ENCODE peak calls at places on chromosomes 16 and 17, in nine cellular contexts. Q, F, R, M, W, V, O, J and I are unnamed samples.

GRCh38 chr16:66400503-66401380 is 26.4 kb upstream of the BEAN1 start:
- DNase-seq in V (no peak), F (no peak), O (no peak), W (no peak), R (no peak), J (no peak), Q (no peak), M (no peak), I (no peak)

GRCh38 chr17:57756941-57757340 is 11.8 kb upstream of the CCDC182 start:
- DNase-seq in R (no peak), J (no peak), V (no peak), Q (no peak), W (no peak), F (no peak), O (no peak), M (no peak), I (no peak)

GRCh38 chr17:42553161-42553818 is 567 bp downstream of the HSD17B1 start:
- DNase-seq in M (no peak), R (no peak), V (no peak), F (no peak), J (no peak), W (no peak), O (no peak), Q (no peak), I (no peak)

GRCh38 chr17:1022278-1023024 is 25.5 kb downstream of the TIMM22 start:
- DNase-seq in V (no peak), F (peak), J (no peak), Q (no peak), M (no peak), O (no peak), R (no peak), W (no peak), I (no peak)

GRCh38 chr16:77679901-77680300 is 42.4 kb upstream of the NUDT7 start:
- DNase-seq in V (no peak), W (no peak), R (no peak), O (peak), Q (no peak), F (no peak), M (no peak), J (no peak), I (no peak)

GRCh38 chr16:62033065-62033464 is 3.2 kb downstream of the CDH8 start:
- DNase-seq in M (no peak), F (no peak), V (no peak), O (no peak), W (no peak), Q (no peak), J (no peak), R (no peak), I (no peak)

GRCh38 chr17:65389426-65389825 is 172.0 kb downstream of the AXIN2 start:
- DNase-seq in W (no peak), F (no peak), M (peak), V (no peak), Q (peak), J (no peak), O (peak), R (no peak), I (peak)

GRCh38 chr16:31354394-31355291 is at the start of gene ITGAX:
- DNase-seq in Q (peak), M (no peak), F (peak), V (no peak), R (no peak), O (peak), W (no peak), J (peak), I (peak)

GRCh38 chr16:68732068-68732680 is 4.9 kb upstream of the CDH1 start:
- DNase-seq in Q (no peak), M (no peak), O (peak), W (peak), R (no peak), F (no peak), V (no peak), J (no peak), I (peak)

GRCh38 chr16:27434141-27435051 is 32.4 kb downstream of the IL21R start:
- DNase-seq in W (no peak), V (no peak), R (peak), M (no peak), J (no peak), O (no peak), F (no peak), Q (no peak), I (no peak)

GRCh38 chr17:82242977-82243647 is 14.3 kb downstream of the SLC16A3 start:
- DNase-seq in V (peak), F (peak), M (peak), R (peak), J (no peak), O (peak), Q (peak), W (peak), I (peak)

GRCh38 chr16:8855051-8855786 is 13.6 kb downstream of the CARHSP1 start:
- DNase-seq in V (no peak), O (no peak), Q (no peak), M (no peak), W (no peak), J (no peak), R (peak), F (no peak), I (no peak)

GRCh38 chr17:26818736-26819135 is 475.2 kb upstream of the WSB1 start:
- DNase-seq in V (no peak), M (no peak), Q (no peak), J (no peak), F (no peak), O (no peak), R (no peak), W (no peak), I (peak)

GRCh38 chr16:77290451-77291110 is 91.4 kb downstream of the SYCE1L start:
- DNase-seq in V (no peak), M (no peak), J (no peak), F (no peak), O (peak), W (no peak), Q (peak), R (no peak), I (peak)

GRCh38 chr17:59627269-59627668 is 7.6 kb downstream of the CLTC start:
- DNase-seq in F (no peak), J (no peak), Q (no peak), V (no peak), O (no peak), R (no peak), M (no peak), W (no peak), I (peak)

GRCh38 chr17:33964344-33964979 is 290.6 kb upstream of the CCL2 start:
- DNase-seq in Q (no peak), J (no peak), M (no peak), O (no peak), V (no peak), F (no peak), R (no peak), W (no peak), I (peak)

GRCh38 chr17:42937712-42938596 is 26.3 kb downstream of the AARSD1 start:
- DNase-seq in V (no peak), M (peak), J (no peak), O (peak), Q (peak), W (peak), F (no peak), R (peak), I (peak)

GRCh38 chr16:82182237-82183003 is 12.4 kb upstream of the MPHOSPH6 start:
- DNase-seq in Q (no peak), F (no peak), M (no peak), O (no peak), V (no peak), R (no peak), W (no peak), J (no peak), I (no peak)

GRCh38 chr17:205817-206216 is 24.4 kb upstream of the DOC2B start:
- DNase-seq in R (peak), M (no peak), Q (no peak), J (no peak), W (no peak), F (no peak), O (no peak), V (no peak), I (no peak)

GRCh38 chr17:76137351-76138233 is 3.5 kb downstream of the FOXJ1 start:
- DNase-seq in R (no peak), V (no peak), M (no peak), F (no peak), O (no peak), W (no peak), J (no peak), Q (no peak), I (no peak)

GRCh38 chr17:75636381-75637142 is 3.3 kb downstream of the SMIM5 start:
- DNase-seq in F (peak), R (no peak), J (no peak), V (no peak), M (no peak), W (no peak), O (no peak), Q (no peak), I (no peak)

GRCh38 chr16:457732-458400 is 32.4 kb downstream of the RAB11FIP3 start:
- DNase-seq in R (no peak), F (no peak), M (no peak), W (no peak), J (no peak), Q (peak), V (no peak), O (peak), I (no peak)

GRCh38 chr17:21176996-21177395 is 37.0 kb downstream of the TMEM11 start:
- DNase-seq in W (no peak), R (peak), F (no peak), O (no peak), Q (no peak), V (no peak), J (no peak), M (peak), I (no peak)

GRCh38 chr17:79002291-79002690 is 7.3 kb downstream of the CANT1 start:
- DNase-seq in V (no peak), Q (no peak), W (no peak), O (no peak), M (no peak), J (no peak), R (peak), F (no peak), I (no peak)

GRCh38 chr16:88334517-88335149 is 48.1 kb upstream of the ZNF469 start:
- DNase-seq in Q (no peak), M (no peak), F (no peak), W (no peak), O (peak), V (no peak), J (no peak), R (no peak), I (peak)

GRCh38 chr17:80981062-80981902 is 10.4 kb upstream of the CHMP6 start:
- DNase-seq in O (no peak), M (peak), W (no peak), J (no peak), F (no peak), Q (no peak), R (no peak), V (no peak), I (no peak)

GRCh38 chr16:89709716-89710480 is 8.4 kb upstream of the SPATA2L start:
- DNase-seq in F (no peak), M (no peak), Q (no peak), W (no peak), V (no peak), O (no peak), J (no peak), R (no peak), I (no peak)

GRCh38 chr17:81093576-81094223 is 58.7 kb downstream of the BAIAP2 start:
- DNase-seq in W (no peak), M (no peak), J (no peak), V (no peak), F (no peak), O (no peak), R (no peak), Q (no peak), I (no peak)

GRCh38 chr16:4517812-4518211 is 20.8 kb downstream of the CDIP1 start:
- DNase-seq in J (no peak), M (peak), F (no peak), W (no peak), O (peak), R (no peak), V (no peak), Q (peak), I (peak)

GRCh38 chr16:81995651-81996050 is 15.6 kb downstream of the SDR42E1 start:
- DNase-seq in V (no peak), W (no peak), O (peak), J (no peak), F (no peak), M (no peak), R (no peak), Q (no peak), I (peak)

GRCh38 chr17:36610472-36610871 is 9.1 kb downstream of the MRM1 start:
- DNase-seq in V (no peak), R (no peak), O (peak), F (no peak), W (no peak), M (no peak), J (no peak), Q (no peak), I (peak)

GRCh38 chr16:51880776-51881175 is 666.2 kb downstream of the TOX3 start:
- DNase-seq in F (no peak), Q (peak), W (no peak), J (no peak), M (peak), R (no peak), V (no peak), O (peak), I (peak)

GRCh38 chr16:51035711-51036110 is 115.4 kb downstream of the SALL1 start:
- DNase-seq in V (no peak), F (no peak), J (no peak), W (no peak), O (no peak), M (no peak), Q (no peak), R (no peak), I (no peak)